ENCODE peak calls at places on chromosomes 12 and 14, in five cellular contexts. One of them, this sample, is unnamed.

GRCh38 chr12:116366456-116366776 is 88.9 kb upstream of the MED13L start:
- DNase-seq in heart right ventricle: no peak
- DNase-seq in SK-N-SH: peak; percentile 69
- DNase-seq in CD4-positive, alpha-beta T cell: no peak
- DNase-seq in heart left ventricle: peak; percentile 55
- DNase-seq in this sample: no peak

GRCh38 chr12:26878661-26879119 is 45.7 kb upstream of the ITPR2 start:
- DNase-seq in CD4-positive, alpha-beta T cell: no peak
- DNase-seq in heart left ventricle: peak; percentile 86
- DNase-seq in heart right ventricle: peak; percentile 85
- DNase-seq in SK-N-SH: peak; percentile 22
- DNase-seq in this sample: no peak

GRCh38 chr12:125185740-125186470 is 120.7 kb downstream of the AACS start:
- DNase-seq in heart left ventricle: peak; percentile 84
- DNase-seq in SK-N-SH: peak; percentile 81
- DNase-seq in heart right ventricle: peak; percentile 62
- DNase-seq in CD4-positive, alpha-beta T cell: no peak
- DNase-seq in this sample: peak; percentile 75

GRCh38 chr12:105278043-105278697 is 42.2 kb upstream of the APPL2 start:
- DNase-seq in SK-N-SH: peak; percentile 11
- DNase-seq in heart right ventricle: no peak
- DNase-seq in CD4-positive, alpha-beta T cell: no peak
- DNase-seq in heart left ventricle: no peak
- DNase-seq in this sample: no peak

GRCh38 chr14:49659526-49660455 is 24.7 kb upstream of the DNAAF2 start:
- DNase-seq in SK-N-SH: no peak
- DNase-seq in heart left ventricle: no peak
- DNase-seq in CD4-positive, alpha-beta T cell: no peak
- DNase-seq in heart right ventricle: no peak
- DNase-seq in this sample: no peak

GRCh38 chr12:124401563-124402180 is 106.8 kb downstream of the RFLNA start:
- DNase-seq in SK-N-SH: no peak
- DNase-seq in heart right ventricle: no peak
- DNase-seq in CD4-positive, alpha-beta T cell: no peak
- DNase-seq in heart left ventricle: no peak
- DNase-seq in this sample: no peak

GRCh38 chr12:107302649-107303386 is 209.5 kb upstream of the CRY1 start:
- DNase-seq in SK-N-SH: no peak
- DNase-seq in heart right ventricle: no peak
- DNase-seq in heart left ventricle: no peak
- DNase-seq in CD4-positive, alpha-beta T cell: no peak
- DNase-seq in this sample: no peak

GRCh38 chr14:30034049-30034635 is 106.5 kb upstream of the PRKD1 start:
- DNase-seq in heart left ventricle: no peak
- DNase-seq in SK-N-SH: no peak
- DNase-seq in heart right ventricle: no peak
- DNase-seq in CD4-positive, alpha-beta T cell: no peak
- DNase-seq in this sample: no peak

GRCh38 chr12:85690146-85690545 is 146.1 kb downstream of the RASSF9 start:
- DNase-seq in heart right ventricle: no peak
- DNase-seq in SK-N-SH: no peak
- DNase-seq in CD4-positive, alpha-beta T cell: no peak
- DNase-seq in heart left ventricle: no peak
- DNase-seq in this sample: no peak

GRCh38 chr12:52371716-52372115 is 4.4 kb upstream of the KRT85 start:
- DNase-seq in heart left ventricle: no peak
- DNase-seq in SK-N-SH: no peak
- DNase-seq in heart right ventricle: no peak
- DNase-seq in CD4-positive, alpha-beta T cell: no peak
- DNase-seq in this sample: no peak

GRCh38 chr14:48398675-48399282 is 723.4 kb upstream of the MDGA2 start:
- DNase-seq in heart left ventricle: no peak
- DNase-seq in CD4-positive, alpha-beta T cell: no peak
- DNase-seq in SK-N-SH: peak; percentile 16
- DNase-seq in heart right ventricle: no peak
- DNase-seq in this sample: no peak

GRCh38 chr12:3278681-3279414 is 201.7 kb downstream of the TSPAN9 start:
- DNase-seq in SK-N-SH: no peak
- DNase-seq in CD4-positive, alpha-beta T cell: no peak
- DNase-seq in heart left ventricle: no peak
- DNase-seq in heart right ventricle: no peak
- DNase-seq in this sample: no peak

GRCh38 chr12:47935196-47935595 is 28.2 kb upstream of the TMEM106C start:
- DNase-seq in SK-N-SH: peak; percentile 80
- DNase-seq in heart left ventricle: peak; percentile 70
- DNase-seq in heart right ventricle: peak; percentile 60
- DNase-seq in CD4-positive, alpha-beta T cell: no peak
- DNase-seq in this sample: no peak

GRCh38 chr12:91951571-91951970 is 194.1 kb downstream of the BTG1 start:
- DNase-seq in SK-N-SH: no peak
- DNase-seq in heart right ventricle: no peak
- DNase-seq in heart left ventricle: no peak
- DNase-seq in CD4-positive, alpha-beta T cell: no peak
- DNase-seq in this sample: no peak

GRCh38 chr14:91416744-91417133 is 881 bp downstream of the CCDC88C start:
- DNase-seq in CD4-positive, alpha-beta T cell: no peak
- DNase-seq in heart right ventricle: no peak
- DNase-seq in heart left ventricle: no peak
- DNase-seq in SK-N-SH: no peak
- DNase-seq in this sample: no peak

GRCh38 chr12:101700299-101700820 is 2.9 kb downstream of the CHPT1 start:
- DNase-seq in SK-N-SH: no peak
- DNase-seq in CD4-positive, alpha-beta T cell: no peak
- DNase-seq in heart right ventricle: no peak
- DNase-seq in heart left ventricle: no peak
- DNase-seq in this sample: no peak

GRCh38 chr14:102490456-102490855 is 19.1 kb downstream of the ANKRD9 start:
- DNase-seq in SK-N-SH: peak; percentile 30
- DNase-seq in heart left ventricle: no peak
- DNase-seq in heart right ventricle: no peak
- DNase-seq in CD4-positive, alpha-beta T cell: no peak
- DNase-seq in this sample: no peak

GRCh38 chr14:54366726-54367707 is 29.8 kb upstream of the CDKN3 start:
- DNase-seq in CD4-positive, alpha-beta T cell: peak; percentile 6
- DNase-seq in heart left ventricle: peak; percentile 42
- DNase-seq in heart right ventricle: no peak
- DNase-seq in SK-N-SH: peak; percentile 30
- DNase-seq in this sample: peak; percentile 22

GRCh38 chr14:69715725-69716482 is 51.0 kb upstream of the SRSF5 start:
- DNase-seq in CD4-positive, alpha-beta T cell: no peak
- DNase-seq in heart right ventricle: peak; percentile 79
- DNase-seq in SK-N-SH: peak; percentile 80
- DNase-seq in heart left ventricle: peak; percentile 80
- DNase-seq in this sample: peak; percentile 90

GRCh38 chr14:105136401-105137322 is 31.9 kb downstream of the JAG2 start:
- DNase-seq in SK-N-SH: no peak
- DNase-seq in CD4-positive, alpha-beta T cell: no peak
- DNase-seq in heart left ventricle: no peak
- DNase-seq in heart right ventricle: no peak
- DNase-seq in this sample: no peak

GRCh38 chr12:9253464-9253863 is 45.3 kb upstream of the PZP start:
- DNase-seq in heart right ventricle: no peak
- DNase-seq in heart left ventricle: no peak
- DNase-seq in CD4-positive, alpha-beta T cell: no peak
- DNase-seq in SK-N-SH: no peak
- DNase-seq in this sample: no peak

GRCh38 chr12:122021193-122021821 is 377 bp upstream of the BCL7A start:
- DNase-seq in SK-N-SH: no peak
- DNase-seq in heart right ventricle: no peak
- DNase-seq in heart left ventricle: no peak
- DNase-seq in CD4-positive, alpha-beta T cell: no peak
- DNase-seq in this sample: no peak

GRCh38 chr12:111393700-111394275 is 11.9 kb upstream of the SH2B3 start:
- DNase-seq in heart left ventricle: peak; percentile 58
- DNase-seq in SK-N-SH: peak; percentile 48
- DNase-seq in heart right ventricle: no peak
- DNase-seq in CD4-positive, alpha-beta T cell: no peak
- DNase-seq in this sample: no peak

GRCh38 chr12:120668091-120668796 is 18.7 kb upstream of the MLEC start:
- DNase-seq in heart left ventricle: no peak
- DNase-seq in SK-N-SH: no peak
- DNase-seq in CD4-positive, alpha-beta T cell: no peak
- DNase-seq in heart right ventricle: no peak
- DNase-seq in this sample: no peak

GRCh38 chr12:30823764-30824163 is 69.0 kb upstream of the CAPRIN2 start:
- DNase-seq in SK-N-SH: no peak
- DNase-seq in CD4-positive, alpha-beta T cell: no peak
- DNase-seq in heart left ventricle: no peak
- DNase-seq in heart right ventricle: no peak
- DNase-seq in this sample: no peak

GRCh38 chr12:71876400-71876799 is 36.8 kb downstream of the TBC1D15 start:
- DNase-seq in SK-N-SH: no peak
- DNase-seq in heart right ventricle: no peak
- DNase-seq in heart left ventricle: no peak
- DNase-seq in CD4-positive, alpha-beta T cell: no peak
- DNase-seq in this sample: no peak

GRCh38 chr14:49893309-49894213 is 679 bp downstream of the ARF6 start:
- DNase-seq in SK-N-SH: peak; percentile 80
- DNase-seq in heart right ventricle: peak; percentile 50
- DNase-seq in CD4-positive, alpha-beta T cell: peak; percentile 58
- DNase-seq in heart left ventricle: peak; percentile 65
- DNase-seq in this sample: no peak

GRCh38 chr12:77685112-77685511 is 145.6 kb upstream of the NAV3 start:
- DNase-seq in SK-N-SH: peak; percentile 8
- DNase-seq in CD4-positive, alpha-beta T cell: no peak
- DNase-seq in heart right ventricle: peak; percentile 69
- DNase-seq in heart left ventricle: peak; percentile 50
- DNase-seq in this sample: peak; percentile 3

GRCh38 chr14:99534863-99535262 is 53.7 kb downstream of the CCNK start:
- DNase-seq in heart right ventricle: peak; percentile 58
- DNase-seq in SK-N-SH: no peak
- DNase-seq in heart left ventricle: peak; percentile 75
- DNase-seq in CD4-positive, alpha-beta T cell: no peak
- DNase-seq in this sample: no peak
- H3K27ac ChIP-seq in heart right ventricle: no peak overlapping the region
- H3K27ac ChIP-seq in SK-N-SH: no peak overlapping the region
- H3K27ac ChIP-seq in heart left ventricle: peak overlapping the region; percentile 20
- H3K27ac ChIP-seq in CD4-positive, alpha-beta T cell: no peak overlapping the region
- H3K27ac ChIP-seq in this sample: no peak overlapping the region

GRCh38 chr12:65335021-65335714 is 56.7 kb downstream of the MSRB3 start:
- DNase-seq in SK-N-SH: peak; percentile 4
- DNase-seq in heart right ventricle: peak; percentile 21
- DNase-seq in CD4-positive, alpha-beta T cell: no peak
- DNase-seq in heart left ventricle: peak; percentile 41
- DNase-seq in this sample: no peak
- H3K27ac ChIP-seq in SK-N-SH: peak overlapping the region; percentile 74
- H3K27ac ChIP-seq in heart right ventricle: no peak overlapping the region
- H3K27ac ChIP-seq in CD4-positive, alpha-beta T cell: no peak overlapping the region
- H3K27ac ChIP-seq in heart left ventricle: peak overlapping the region; percentile 38
- H3K27ac ChIP-seq in this sample: no peak overlapping the region

GRCh38 chr14:100080206-100080605 is 15.0 kb downstream of the EVL start:
- DNase-seq in heart left ventricle: no peak
- DNase-seq in CD4-positive, alpha-beta T cell: no peak
- DNase-seq in heart right ventricle: no peak
- DNase-seq in SK-N-SH: no peak
- DNase-seq in this sample: no peak
- H3K27ac ChIP-seq in heart left ventricle: no peak overlapping the region
- H3K27ac ChIP-seq in CD4-positive, alpha-beta T cell: peak overlapping the region; percentile 96
- H3K27ac ChIP-seq in heart right ventricle: no peak overlapping the region
- H3K27ac ChIP-seq in SK-N-SH: no peak overlapping the region
- H3K27ac ChIP-seq in this sample: no peak overlapping the region

GRCh38 chr14:88937706-88938105 is 113.3 kb downstream of the TTC8 start:
- DNase-seq in heart left ventricle: no peak
- DNase-seq in CD4-positive, alpha-beta T cell: no peak
- DNase-seq in SK-N-SH: no peak
- DNase-seq in heart right ventricle: no peak
- DNase-seq in this sample: no peak
- H3K27ac ChIP-seq in heart left ventricle: no peak overlapping the region
- H3K27ac ChIP-seq in CD4-positive, alpha-beta T cell: no peak overlapping the region
- H3K27ac ChIP-seq in SK-N-SH: no peak overlapping the region
- H3K27ac ChIP-seq in heart right ventricle: no peak overlapping the region
- H3K27ac ChIP-seq in this sample: no peak overlapping the region

DNA sequence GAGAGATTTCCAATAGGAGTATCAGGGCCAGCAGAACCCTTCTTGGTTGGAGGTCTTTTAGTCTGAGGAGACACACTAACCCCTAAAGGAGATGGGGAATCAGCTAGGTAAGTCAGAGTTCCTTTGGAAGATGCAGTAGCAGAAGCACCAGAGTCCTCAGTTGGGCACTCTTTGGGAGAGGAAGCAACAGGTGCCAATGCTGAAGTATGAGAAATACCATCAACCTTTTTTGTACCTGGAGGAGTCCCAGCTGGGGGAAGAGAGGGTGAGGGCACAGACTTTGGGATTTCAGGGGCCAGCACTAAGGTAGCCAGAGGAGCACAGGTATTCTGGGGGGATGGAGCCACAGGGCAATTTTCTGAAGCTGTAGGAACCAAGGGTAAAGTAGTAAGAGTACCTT is 6.0 kb downstream of the NACA start:
- DNase-seq in heart right ventricle: no peak
- DNase-seq in CD4-positive, alpha-beta T cell: no peak
- DNase-seq in heart left ventricle: no peak
- DNase-seq in SK-N-SH: no peak
- DNase-seq in this sample: no peak
- H3K27ac ChIP-seq in heart right ventricle: no peak overlapping the region
- H3K27ac ChIP-seq in CD4-positive, alpha-beta T cell: peak overlapping the region; percentile 9
- H3K27ac ChIP-seq in heart left ventricle: no peak overlapping the region
- H3K27ac ChIP-seq in SK-N-SH: no peak overlapping the region
- H3K27ac ChIP-seq in this sample: no peak overlapping the region

DNA sequence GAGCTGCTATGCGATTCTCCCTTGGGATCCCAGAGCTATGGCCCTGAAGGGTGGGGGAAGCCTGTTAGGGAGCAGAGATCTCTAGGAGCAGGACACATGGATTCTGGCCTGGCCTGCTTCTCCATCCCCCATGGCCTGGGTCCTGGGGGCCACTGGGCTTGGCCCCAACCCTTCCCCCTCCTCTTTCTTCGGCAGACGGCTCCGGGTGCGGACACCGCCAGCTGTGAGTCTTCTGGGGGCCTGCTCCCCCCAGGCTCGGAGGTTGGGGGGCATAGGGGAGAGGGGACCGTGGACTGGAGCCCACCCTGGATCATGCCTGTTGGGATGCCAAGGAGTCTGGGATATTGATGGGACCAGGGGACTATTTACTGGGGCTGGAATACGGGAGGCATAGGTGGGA is 9.0 kb downstream of the PRPF40B start:
- DNase-seq in heart left ventricle: no peak
- DNase-seq in CD4-positive, alpha-beta T cell: no peak
- DNase-seq in heart right ventricle: no peak
- DNase-seq in SK-N-SH: no peak
- DNase-seq in this sample: no peak
- H3K27ac ChIP-seq in heart left ventricle: no peak overlapping the region
- H3K27ac ChIP-seq in CD4-positive, alpha-beta T cell: no peak overlapping the region
- H3K27ac ChIP-seq in heart right ventricle: no peak overlapping the region
- H3K27ac ChIP-seq in SK-N-SH: no peak overlapping the region
- H3K27ac ChIP-seq in this sample: no peak overlapping the region

GRCh38 chr14:76773956-76774355 is 12.7 kb downstream of the VASH1 start:
- DNase-seq in SK-N-SH: no peak
- DNase-seq in heart right ventricle: peak; percentile 6
- DNase-seq in CD4-positive, alpha-beta T cell: no peak
- DNase-seq in heart left ventricle: peak; percentile 28
- DNase-seq in this sample: no peak
- H3K27ac ChIP-seq in SK-N-SH: peak overlapping the region; percentile 75
- H3K27ac ChIP-seq in heart right ventricle: no peak overlapping the region
- H3K27ac ChIP-seq in CD4-positive, alpha-beta T cell: no peak overlapping the region
- H3K27ac ChIP-seq in heart left ventricle: peak overlapping the region; percentile 76
- H3K27ac ChIP-seq in this sample: no peak overlapping the region

GRCh38 chr12:53560386-53560785 is 53.1 kb upstream of the NPFF start:
- DNase-seq in heart left ventricle: no peak
- DNase-seq in SK-N-SH: no peak
- DNase-seq in CD4-positive, alpha-beta T cell: no peak
- DNase-seq in heart right ventricle: no peak
- DNase-seq in this sample: no peak
- H3K27ac ChIP-seq in heart left ventricle: peak overlapping the region; percentile 57
- H3K27ac ChIP-seq in SK-N-SH: peak overlapping the region; percentile 12
- H3K27ac ChIP-seq in CD4-positive, alpha-beta T cell: no peak overlapping the region
- H3K27ac ChIP-seq in heart right ventricle: no peak overlapping the region
- H3K27ac ChIP-seq in this sample: no peak overlapping the region